ENCODE peak calls at places on chromosomes 7 and 10, in nine cellular contexts. One of them, this sample, is unnamed.

GRCh38 chr7:35261041-35261440 is 7.1 kb upstream of the TBX20 start:
- DNase-seq in left ventricle myocardium inferior: no peak
- DNase-seq in right cardiac atrium: peak
- DNase-seq in psoas muscle: no peak
- DNase-seq in Karpas-422: no peak
- DNase-seq in RWPE1: no peak
- DNase-seq in adrenal gland: no peak
- DNase-seq in endodermal cell: peak
- DNase-seq in fibroblast of lung: no peak
- DNase-seq in this sample: no peak

GRCh38 chr7:129807863-129808262 is 144.9 kb downstream of the UBE2H start:
- DNase-seq in left ventricle myocardium inferior: no peak
- DNase-seq in right cardiac atrium: no peak
- DNase-seq in psoas muscle: no peak
- DNase-seq in Karpas-422: no peak
- DNase-seq in RWPE1: no peak
- DNase-seq in adrenal gland: no peak
- DNase-seq in endodermal cell: peak
- DNase-seq in fibroblast of lung: no peak
- DNase-seq in this sample: no peak

GRCh38 chr10:50152792-50153272 is 85.1 kb downstream of the WASHC2A start:
- DNase-seq in left ventricle myocardium inferior: peak
- DNase-seq in right cardiac atrium: peak
- DNase-seq in psoas muscle: no peak
- DNase-seq in Karpas-422: no peak
- DNase-seq in RWPE1: no peak
- DNase-seq in adrenal gland: no peak
- DNase-seq in endodermal cell: peak
- DNase-seq in fibroblast of lung: no peak
- DNase-seq in this sample: peak

GRCh38 chr7:108376206-108376605 is 80.0 kb downstream of the NRCAM start:
- DNase-seq in left ventricle myocardium inferior: no peak
- DNase-seq in right cardiac atrium: no peak
- DNase-seq in psoas muscle: no peak
- DNase-seq in Karpas-422: no peak
- DNase-seq in RWPE1: no peak
- DNase-seq in adrenal gland: no peak
- DNase-seq in endodermal cell: no peak
- DNase-seq in fibroblast of lung: no peak
- DNase-seq in this sample: no peak

GRCh38 chr10:46092523-46093195 is 46.6 kb upstream of the MSMB start:
- DNase-seq in left ventricle myocardium inferior: no peak
- DNase-seq in right cardiac atrium: no peak
- DNase-seq in psoas muscle: no peak
- DNase-seq in Karpas-422: no peak
- DNase-seq in RWPE1: no peak
- DNase-seq in adrenal gland: no peak
- DNase-seq in endodermal cell: no peak
- DNase-seq in fibroblast of lung: no peak
- DNase-seq in this sample: no peak

GRCh38 chr10:17348111-17349008 is 106.0 kb downstream of the ST8SIA6 start:
- DNase-seq in left ventricle myocardium inferior: peak
- DNase-seq in right cardiac atrium: peak
- DNase-seq in psoas muscle: peak
- DNase-seq in Karpas-422: no peak
- DNase-seq in RWPE1: peak
- DNase-seq in adrenal gland: peak
- DNase-seq in endodermal cell: no peak
- DNase-seq in fibroblast of lung: peak
- DNase-seq in this sample: no peak

GRCh38 chr10:125028291-125028867 is 86.5 kb downstream of the ZRANB1 start:
- DNase-seq in left ventricle myocardium inferior: no peak
- DNase-seq in right cardiac atrium: no peak
- DNase-seq in psoas muscle: no peak
- DNase-seq in Karpas-422: no peak
- DNase-seq in RWPE1: no peak
- DNase-seq in adrenal gland: no peak
- DNase-seq in endodermal cell: no peak
- DNase-seq in fibroblast of lung: peak
- DNase-seq in this sample: no peak

GRCh38 chr10:6151087-6151977 is 51.4 kb upstream of the PFKFB3 start:
- DNase-seq in left ventricle myocardium inferior: peak
- DNase-seq in right cardiac atrium: peak
- DNase-seq in psoas muscle: peak
- DNase-seq in Karpas-422: peak
- DNase-seq in RWPE1: no peak
- DNase-seq in adrenal gland: peak
- DNase-seq in endodermal cell: peak
- DNase-seq in fibroblast of lung: peak
- DNase-seq in this sample: peak

GRCh38 chr7:107539824-107540223 is 23.9 kb downstream of the COG5 start:
- DNase-seq in left ventricle myocardium inferior: no peak
- DNase-seq in right cardiac atrium: no peak
- DNase-seq in psoas muscle: no peak
- DNase-seq in Karpas-422: no peak
- DNase-seq in RWPE1: no peak
- DNase-seq in adrenal gland: no peak
- DNase-seq in endodermal cell: no peak
- DNase-seq in fibroblast of lung: no peak
- DNase-seq in this sample: no peak

GRCh38 chr7:6607651-6608051 is 7.8 kb upstream of the ZNF853 start:
- DNase-seq in left ventricle myocardium inferior: no peak
- DNase-seq in right cardiac atrium: peak
- DNase-seq in psoas muscle: no peak
- DNase-seq in Karpas-422: no peak
- DNase-seq in RWPE1: no peak
- DNase-seq in adrenal gland: no peak
- DNase-seq in endodermal cell: no peak
- DNase-seq in fibroblast of lung: no peak
- DNase-seq in this sample: no peak

GRCh38 chr10:35126062-35126529 is 550 bp upstream of the CREM start:
- DNase-seq in left ventricle myocardium inferior: no peak
- DNase-seq in right cardiac atrium: no peak
- DNase-seq in psoas muscle: no peak
- DNase-seq in Karpas-422: no peak
- DNase-seq in RWPE1: no peak
- DNase-seq in adrenal gland: no peak
- DNase-seq in endodermal cell: no peak
- DNase-seq in fibroblast of lung: peak
- DNase-seq in this sample: no peak

GRCh38 chr7:117564080-117564479 is 84.3 kb downstream of the CFTR start:
- DNase-seq in left ventricle myocardium inferior: no peak
- DNase-seq in right cardiac atrium: no peak
- DNase-seq in psoas muscle: no peak
- DNase-seq in Karpas-422: no peak
- DNase-seq in RWPE1: no peak
- DNase-seq in adrenal gland: no peak
- DNase-seq in endodermal cell: no peak
- DNase-seq in fibroblast of lung: no peak
- DNase-seq in this sample: no peak

GRCh38 chr10:129045658-129046057 is 421.4 kb upstream of the MGMT start:
- DNase-seq in left ventricle myocardium inferior: no peak
- DNase-seq in right cardiac atrium: no peak
- DNase-seq in psoas muscle: no peak
- DNase-seq in Karpas-422: no peak
- DNase-seq in RWPE1: no peak
- DNase-seq in adrenal gland: no peak
- DNase-seq in endodermal cell: no peak
- DNase-seq in fibroblast of lung: no peak
- DNase-seq in this sample: no peak

GRCh38 chr10:128137877-128138276 is 11.7 kb upstream of the MKI67 start:
- DNase-seq in left ventricle myocardium inferior: no peak
- DNase-seq in right cardiac atrium: no peak
- DNase-seq in psoas muscle: no peak
- DNase-seq in Karpas-422: no peak
- DNase-seq in RWPE1: no peak
- DNase-seq in adrenal gland: no peak
- DNase-seq in endodermal cell: no peak
- DNase-seq in fibroblast of lung: peak
- DNase-seq in this sample: no peak

GRCh38 chr10:34637419-34637911 is 177.6 kb downstream of the PARD3 start:
- DNase-seq in left ventricle myocardium inferior: peak
- DNase-seq in right cardiac atrium: peak
- DNase-seq in psoas muscle: peak
- DNase-seq in Karpas-422: peak
- DNase-seq in RWPE1: peak
- DNase-seq in adrenal gland: peak
- DNase-seq in endodermal cell: peak
- DNase-seq in fibroblast of lung: peak
- DNase-seq in this sample: peak

GRCh38 chr10:132266594-132267161 is 41.1 kb downstream of the STK32C start:
- DNase-seq in left ventricle myocardium inferior: no peak
- DNase-seq in right cardiac atrium: peak
- DNase-seq in psoas muscle: peak
- DNase-seq in Karpas-422: no peak
- DNase-seq in RWPE1: no peak
- DNase-seq in adrenal gland: no peak
- DNase-seq in endodermal cell: no peak
- DNase-seq in fibroblast of lung: peak
- DNase-seq in this sample: peak

GRCh38 chr7:29421010-29421956 is 142.4 kb upstream of the PRR15 start:
- DNase-seq in left ventricle myocardium inferior: no peak
- DNase-seq in right cardiac atrium: no peak
- DNase-seq in psoas muscle: no peak
- DNase-seq in Karpas-422: no peak
- DNase-seq in RWPE1: no peak
- DNase-seq in adrenal gland: no peak
- DNase-seq in endodermal cell: no peak
- DNase-seq in fibroblast of lung: no peak
- DNase-seq in this sample: no peak

GRCh38 chr7:93476491-93477344 is 97.8 kb downstream of the CALCR start:
- DNase-seq in left ventricle myocardium inferior: no peak
- DNase-seq in right cardiac atrium: no peak
- DNase-seq in psoas muscle: no peak
- DNase-seq in Karpas-422: no peak
- DNase-seq in RWPE1: no peak
- DNase-seq in adrenal gland: no peak
- DNase-seq in endodermal cell: peak
- DNase-seq in fibroblast of lung: no peak
- DNase-seq in this sample: no peak

GRCh38 chr7:8627322-8627721 is 193.9 kb downstream of the NXPH1 start:
- DNase-seq in left ventricle myocardium inferior: no peak
- DNase-seq in right cardiac atrium: no peak
- DNase-seq in psoas muscle: no peak
- DNase-seq in Karpas-422: no peak
- DNase-seq in RWPE1: no peak
- DNase-seq in adrenal gland: peak
- DNase-seq in endodermal cell: no peak
- DNase-seq in fibroblast of lung: no peak
- DNase-seq in this sample: no peak

GRCh38 chr10:11397980-11398580 is 213.4 kb downstream of the USP6NL start:
- DNase-seq in left ventricle myocardium inferior: peak
- DNase-seq in right cardiac atrium: no peak
- DNase-seq in psoas muscle: peak
- DNase-seq in Karpas-422: no peak
- DNase-seq in RWPE1: no peak
- DNase-seq in adrenal gland: no peak
- DNase-seq in endodermal cell: peak
- DNase-seq in fibroblast of lung: peak
- DNase-seq in this sample: no peak

GRCh38 chr10:121448768-121449456 is 149.3 kb downstream of the FGFR2 start:
- DNase-seq in left ventricle myocardium inferior: no peak
- DNase-seq in right cardiac atrium: no peak
- DNase-seq in psoas muscle: no peak
- DNase-seq in Karpas-422: no peak
- DNase-seq in RWPE1: no peak
- DNase-seq in adrenal gland: no peak
- DNase-seq in endodermal cell: no peak
- DNase-seq in fibroblast of lung: no peak
- DNase-seq in this sample: no peak
- H3K27ac ChIP-seq in left ventricle myocardium inferior: no peak
- H3K27ac ChIP-seq in right cardiac atrium: no peak
- H3K27ac ChIP-seq in psoas muscle: no peak
- H3K27ac ChIP-seq in Karpas-422: no peak
- H3K27ac ChIP-seq in RWPE1: no peak
- H3K27ac ChIP-seq in adrenal gland: no peak
- H3K27ac ChIP-seq in endodermal cell: no peak
- H3K27ac ChIP-seq in fibroblast of lung: no peak
- H3K27ac ChIP-seq in this sample: no peak

DNA sequence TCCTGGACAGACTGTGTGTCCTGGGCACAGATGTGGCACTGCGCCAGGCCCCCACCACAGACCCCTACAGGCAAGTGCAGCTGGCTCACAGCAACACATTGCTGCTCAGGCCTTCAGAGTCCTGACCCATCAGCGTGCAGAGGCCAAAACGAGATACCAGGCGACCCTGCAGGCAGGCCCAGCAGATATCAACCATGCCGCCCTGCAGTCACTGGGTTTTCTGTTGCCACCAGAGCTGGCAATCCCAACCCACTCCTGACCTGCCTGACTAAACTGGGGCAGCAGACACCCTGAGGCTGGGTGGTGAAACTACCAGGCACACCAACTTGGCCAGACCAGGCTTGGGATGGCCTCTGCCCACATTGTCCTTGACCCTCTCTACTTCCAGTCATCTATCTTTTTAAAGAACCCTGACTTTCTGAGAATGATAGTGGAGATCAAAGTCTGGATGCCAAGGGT is 20.3 kb downstream of the ZCCHC24 start:
- DNase-seq in left ventricle myocardium inferior: peak
- DNase-seq in right cardiac atrium: peak
- DNase-seq in psoas muscle: no peak
- DNase-seq in Karpas-422: no peak
- DNase-seq in RWPE1: no peak
- DNase-seq in adrenal gland: no peak
- DNase-seq in endodermal cell: no peak
- DNase-seq in fibroblast of lung: no peak
- DNase-seq in this sample: peak
- H3K27ac ChIP-seq in left ventricle myocardium inferior: peak
- H3K27ac ChIP-seq in right cardiac atrium: peak
- H3K27ac ChIP-seq in psoas muscle: peak
- H3K27ac ChIP-seq in Karpas-422: no peak
- H3K27ac ChIP-seq in RWPE1: peak
- H3K27ac ChIP-seq in adrenal gland: peak
- H3K27ac ChIP-seq in endodermal cell: no peak
- H3K27ac ChIP-seq in fibroblast of lung: no peak
- H3K27ac ChIP-seq in this sample: peak

GRCh38 chr10:59587756-59588140 is 121.9 kb downstream of the SLC16A9 start:
- DNase-seq in left ventricle myocardium inferior: no peak
- DNase-seq in right cardiac atrium: no peak
- DNase-seq in psoas muscle: no peak
- DNase-seq in Karpas-422: no peak
- DNase-seq in RWPE1: no peak
- DNase-seq in adrenal gland: no peak
- DNase-seq in endodermal cell: no peak
- DNase-seq in fibroblast of lung: no peak
- DNase-seq in this sample: no peak
- H3K27ac ChIP-seq in left ventricle myocardium inferior: no peak
- H3K27ac ChIP-seq in right cardiac atrium: no peak
- H3K27ac ChIP-seq in psoas muscle: no peak
- H3K27ac ChIP-seq in Karpas-422: no peak
- H3K27ac ChIP-seq in RWPE1: peak
- H3K27ac ChIP-seq in adrenal gland: no peak
- H3K27ac ChIP-seq in endodermal cell: no peak
- H3K27ac ChIP-seq in fibroblast of lung: no peak
- H3K27ac ChIP-seq in this sample: no peak

DNA sequence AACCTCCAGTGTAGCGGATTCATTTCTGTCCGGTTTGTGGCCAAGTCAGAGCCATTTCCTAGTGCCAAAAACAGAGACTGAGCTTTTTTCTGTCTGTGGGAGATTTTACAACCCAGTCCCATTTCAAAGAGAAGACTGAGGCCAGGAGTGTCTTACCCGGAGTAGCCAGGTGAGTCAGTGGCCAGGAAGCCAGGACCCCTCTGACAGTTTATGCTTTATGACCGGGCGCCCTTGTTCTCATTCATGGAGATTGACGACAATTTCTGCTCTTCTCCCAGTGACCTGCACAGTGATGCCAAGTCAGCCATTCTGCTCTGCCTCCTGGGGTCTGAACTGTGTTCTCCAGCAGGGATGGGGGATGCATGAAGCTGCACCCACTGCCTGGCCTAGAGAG is 681 bp upstream of the INMT start:
- DNase-seq in left ventricle myocardium inferior: no peak
- DNase-seq in right cardiac atrium: peak
- DNase-seq in psoas muscle: no peak
- DNase-seq in Karpas-422: no peak
- DNase-seq in RWPE1: no peak
- DNase-seq in adrenal gland: no peak
- DNase-seq in endodermal cell: no peak
- DNase-seq in fibroblast of lung: no peak
- DNase-seq in this sample: no peak
- H3K27ac ChIP-seq in left ventricle myocardium inferior: peak
- H3K27ac ChIP-seq in right cardiac atrium: peak
- H3K27ac ChIP-seq in psoas muscle: peak
- H3K27ac ChIP-seq in Karpas-422: no peak
- H3K27ac ChIP-seq in RWPE1: no peak
- H3K27ac ChIP-seq in adrenal gland: peak
- H3K27ac ChIP-seq in endodermal cell: no peak
- H3K27ac ChIP-seq in fibroblast of lung: peak
- H3K27ac ChIP-seq in this sample: peak

This sample was measured in lower lobe of right lung.